ENCODE peak calls at places on chromosomes 16 and 17, in six cellular contexts. J is HEK293T, M is GM19239, C is C1 segment of cervical spinal cord, X is DMS79 treated with DMSO at 0.1 percent for 48 hours, U is T-helper 9 cell. A is an unnamed sample.

GRCh38 chr17:78468366-78468765 is 89.9 kb downstream of the PGS1 start:
- DNase-seq in C (no peak), X (no peak), J (no peak), M (no peak), U (no peak), A (no peak)

GRCh38 chr17:40615989-40616476 is 31.6 kb downstream of the SMARCE1 start:
- DNase-seq in J (no peak), M (no peak), C (no peak), X (no peak), U (no peak), A (no peak)

GRCh38 chr17:14301761-14302401 is 1.0 kb downstream of the HS3ST3B1 start:
- DNase-seq in M (no peak), U (peak), C (no peak), J (no peak), X (no peak), A (no peak)

GRCh38 chr16:1786242-1787055 is 3.7 kb downstream of the NUBP2 start:
- DNase-seq in J (no peak), U (no peak), X (no peak), C (no peak), M (no peak), A (peak)

GRCh38 chr17:49926886-49927285 is 42.1 kb upstream of the DLX4 start:
- DNase-seq in C (no peak), U (no peak), M (no peak), X (no peak), J (no peak), A (no peak)

GRCh38 chr17:45388604-45389325 is 43.9 kb downstream of the ARHGAP27 start:
- DNase-seq in X (no peak), J (no peak), C (no peak), U (no peak), M (no peak), A (no peak)

GRCh38 chr17:40111221-40112128 is 10.3 kb upstream of the MSL1 start:
- DNase-seq in J (peak), X (peak), U (no peak), M (peak), C (peak), A (peak)

GRCh38 chr17:62744259-62744658 is 63.9 kb downstream of the MARCHF10 start:
- DNase-seq in X (no peak), J (no peak), C (no peak), M (no peak), U (no peak), A (no peak)

GRCh38 chr17:79705674-79706073 is 25.1 kb upstream of the ENPP7 start:
- DNase-seq in C (no peak), X (no peak), U (no peak), M (no peak), J (no peak), A (no peak)

GRCh38 chr17:4304417-4305027 is 40.7 kb upstream of the ANKFY1 start:
- DNase-seq in M (peak), X (peak), C (peak), J (peak), U (peak), A (peak)

GRCh38 chr17:332558-333322 is 19.9 kb downstream of the RPH3AL start:
- DNase-seq in C (peak), X (no peak), M (no peak), J (no peak), U (no peak), A (no peak)

GRCh38 chr16:23679274-23679985 is 741 bp downstream of the PLK1 start:
- DNase-seq in X (peak), M (no peak), J (peak), U (no peak), C (no peak), A (peak)

GRCh38 chr16:77236063-77236511 is 36.9 kb downstream of the SYCE1L start:
- DNase-seq in J (peak), X (peak), M (peak), C (peak), U (peak), A (peak)

GRCh38 chr16:4176794-4177438 is 60.7 kb upstream of the ADCY9 start:
- DNase-seq in U (no peak), M (peak), X (no peak), C (no peak), J (no peak), A (no peak)

GRCh38 chr17:58083491-58084316 is 485 bp downstream of the DYNLL2 start:
- DNase-seq in J (peak), M (peak), X (no peak), U (peak), C (peak), A (no peak)

GRCh38 chr16:88965411-88965810 is 11.6 kb downstream of the CBFA2T3 start:
- DNase-seq in J (no peak), U (no peak), M (no peak), X (no peak), C (no peak), A (no peak)

GRCh38 chr17:80294210-80294609 is 33.6 kb downstream of the RNF213 start:
- DNase-seq in U (no peak), X (no peak), J (no peak), M (no peak), C (peak), A (no peak)

GRCh38 chr17:7313028-7313889 is 1.9 kb downstream of the GPS2 start:
- DNase-seq in J (peak), M (no peak), U (no peak), X (no peak), C (no peak), A (no peak)

GRCh38 chr16:88013766-88014165 is 62.5 kb downstream of the BANP start:
- DNase-seq in X (no peak), J (no peak), U (no peak), M (no peak), C (no peak), A (no peak)

GRCh38 chr16:52906271-52906670 is 146.4 kb downstream of the CHD9NB start:
- DNase-seq in C (no peak), J (no peak), U (no peak), M (no peak), X (no peak), A (no peak)

GRCh38 chr16:57694556-57695377 is at the start of gene DRC7:
- DNase-seq in J (peak), U (no peak), X (peak), C (peak), M (peak), A (peak)

GRCh38 chr17:28747801-28748750 is 4.3 kb downstream of the TRAF4 start:
- DNase-seq in U (no peak), J (no peak), M (no peak), X (no peak), C (no peak), A (no peak)

GRCh38 chr17:22145605-22146178 is 453.4 kb downstream of the KCNJ18 start:
- DNase-seq in C (no peak), M (no peak), X (no peak), J (no peak), U (no peak), A (no peak)

GRCh38 chr17:81712468-81713003 is 452 bp downstream of the SLC25A10 start:
- DNase-seq in C (no peak), U (no peak), X (peak), M (no peak), J (peak), A (no peak)